ENCODE peak calls at places on chromosomes 11 and 22, in six cellular contexts. V, J, A, U, E and B are unnamed samples.
A peak's percentile ranks its signal among the peaks of the same experiment; 100 is the strongest.

GRCh38 chr11:108873938-108874337 is 209.1 kb downstream of the DDX10 start:
- DNase-seq in V (no peak), J (no peak), A (no peak), U (peak; percentile 79), E (no peak), B (no peak)

GRCh38 chr11:35951659-35952058 is 7.8 kb downstream of the LDLRAD3 start:
- DNase-seq in V (no peak), J (no peak), A (no peak), U (no peak), E (no peak), B (no peak)

GRCh38 chr22:19766506-19767426 is 6.2 kb downstream of the TBX1 start:
- DNase-seq in V (no peak), J (peak; percentile 61), A (peak; percentile 86), U (no peak), E (no peak), B (peak; percentile 53)

GRCh38 chr11:15707971-15708370 is 593.2 kb downstream of the INSC start:
- DNase-seq in V (peak; percentile 46), J (no peak), A (no peak), U (peak; percentile 48), E (no peak), B (no peak)

GRCh38 chr11:124079631-124080318 is 35.5 kb upstream of the VWA5A start:
- DNase-seq in V (no peak), J (no peak), A (no peak), U (no peak), E (no peak), B (no peak)

GRCh38 chr11:75242722-75243600 is 2.4 kb downstream of the TPBGL start:
- DNase-seq in V (no peak), J (no peak), A (no peak), U (no peak), E (no peak), B (no peak)

GRCh38 chr11:124445646-124446139 is at the start of gene OR8B8:
- DNase-seq in V (no peak), J (no peak), A (no peak), U (no peak), E (no peak), B (no peak)

GRCh38 chr22:43484227-43484626 is 72.4 kb downstream of the MPPED1 start:
- DNase-seq in V (no peak), J (no peak), A (no peak), U (no peak), E (no peak), B (no peak)

GRCh38 chr11:66745356-66746235 is 16.6 kb upstream of the SPTBN2 start:
- DNase-seq in V (no peak), J (peak; percentile 77), A (peak; percentile 77), U (no peak), E (no peak), B (no peak)

GRCh38 chr11:26556582-26556981 is 15.5 kb downstream of the MUC15 start:
- DNase-seq in V (no peak), J (no peak), A (no peak), U (no peak), E (no peak), B (no peak)

GRCh38 chr11:57203359-57203758 is 21.6 kb downstream of the LRRC55 start:
- DNase-seq in V (peak; percentile 71), J (no peak), A (no peak), U (no peak), E (peak; percentile 90), B (no peak)

GRCh38 chr11:33724644-33725035 is 11.6 kb downstream of the CD59 start:
- DNase-seq in V (peak; percentile 91), J (no peak), A (no peak), U (no peak), E (peak; percentile 78), B (no peak)

GRCh38 chr22:49693848-49694247 is 133.8 kb downstream of the BRD1 start:
- DNase-seq in V (no peak), J (no peak), A (no peak), U (no peak), E (no peak), B (no peak)

GRCh38 chr11:1557904-1558831 is 13.9 kb downstream of the DUSP8 start:
- DNase-seq in V (peak; percentile 82), J (no peak), A (peak; percentile 77), U (peak; percentile 70), E (peak; percentile 93), B (no peak)

GRCh38 chr11:73389134-73389525 is 12.9 kb downstream of the RELT start:
- DNase-seq in V (no peak), J (no peak), A (no peak), U (no peak), E (no peak), B (no peak)

GRCh38 chr22:20284471-20285086 is 16.5 kb upstream of the RTN4R start:
- DNase-seq in V (no peak), J (no peak), A (no peak), U (no peak), E (no peak), B (no peak)

GRCh38 chr11:119777940-119778339 is 48.9 kb upstream of the NECTIN1 start:
- DNase-seq in V (no peak), J (no peak), A (no peak), U (no peak), E (no peak), B (no peak)

GRCh38 chr11:6377902-6378694 is 12.2 kb upstream of the SMPD1 start:
- DNase-seq in V (no peak), J (no peak), A (no peak), U (no peak), E (no peak), B (no peak)

GRCh38 chr11:110376711-110377324 is 52.9 kb upstream of the FDX1 start:
- DNase-seq in V (peak; percentile 91), J (peak; percentile 49), A (peak; percentile 73), U (peak; percentile 90), E (peak; percentile 87), B (peak; percentile 61)

GRCh38 chr11:96199563-96200025 is 143.4 kb downstream of the MAML2 start:
- DNase-seq in V (peak; percentile 60), J (no peak), A (no peak), U (peak; percentile 84), E (no peak), B (no peak)

GRCh38 chr11:11382858-11383532 is 29.9 kb upstream of the CSNK2A3 start:
- DNase-seq in V (no peak), J (no peak), A (no peak), U (no peak), E (no peak), B (no peak)

GRCh38 chr11:77113382-77114088 is 10.9 kb downstream of the OMP start:
- DNase-seq in V (peak; percentile 52), J (peak; percentile 59), A (no peak), U (peak; percentile 45), E (no peak), B (peak; percentile 51)

GRCh38 chr22:49826603-49827306 is 918 bp downstream of the BRD1 start:
- DNase-seq in V (peak; percentile 53), J (peak; percentile 54), A (peak; percentile 80), U (peak; percentile 35), E (peak; percentile 82), B (peak; percentile 41)

DNA sequence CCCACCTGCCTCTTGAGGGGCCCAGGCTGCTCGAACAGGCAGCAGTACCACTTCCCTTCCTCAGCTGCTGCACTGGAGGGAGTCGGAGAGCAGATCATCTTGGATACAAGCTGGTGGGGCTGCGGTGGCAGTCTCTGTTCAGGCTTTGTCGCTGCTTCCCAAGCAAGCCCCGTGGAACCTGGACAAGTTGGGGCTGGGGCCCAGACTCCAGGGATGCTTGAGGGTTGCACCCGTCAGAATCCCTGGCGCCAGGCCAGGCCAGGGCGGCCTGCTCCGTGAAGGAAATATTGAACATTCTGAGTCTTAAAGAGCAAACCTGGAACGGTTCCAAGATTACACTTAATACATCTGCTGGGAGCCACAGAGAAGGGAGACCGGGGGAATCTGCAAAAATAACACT is 310.1 kb upstream of the SORL1-AS1 start:
- DNase-seq in V (peak; percentile 63), J (no peak), A (no peak), U (peak; percentile 54), E (no peak), B (no peak)
- TF ChIP-seq CTCF in V (peak; percentile 21), J (no peak), A (no peak), U (no peak), E (no peak), B (no peak)

GRCh38 chr11:102669664-102670063 is 35.9 kb downstream of the MMP27 start:
- DNase-seq in V (no peak), J (no peak), A (no peak), U (no peak), E (no peak), B (no peak)

GRCh38 chr11:102662607-102663006 is 37.5 kb upstream of the MMP20 start:
- DNase-seq in V (no peak), J (no peak), A (no peak), U (no peak), E (no peak), B (no peak)

GRCh38 chr11:102661040-102661439 is 35.9 kb upstream of the MMP20 start:
- DNase-seq in V (no peak), J (no peak), A (no peak), U (no peak), E (no peak), B (no peak)

GRCh38 chr11:102666331-102666957 is 39.1 kb downstream of the MMP27 start:
- DNase-seq in V (peak; percentile 67), J (peak; percentile 52), A (no peak), U (peak; percentile 61), E (no peak), B (no peak)

DNA sequence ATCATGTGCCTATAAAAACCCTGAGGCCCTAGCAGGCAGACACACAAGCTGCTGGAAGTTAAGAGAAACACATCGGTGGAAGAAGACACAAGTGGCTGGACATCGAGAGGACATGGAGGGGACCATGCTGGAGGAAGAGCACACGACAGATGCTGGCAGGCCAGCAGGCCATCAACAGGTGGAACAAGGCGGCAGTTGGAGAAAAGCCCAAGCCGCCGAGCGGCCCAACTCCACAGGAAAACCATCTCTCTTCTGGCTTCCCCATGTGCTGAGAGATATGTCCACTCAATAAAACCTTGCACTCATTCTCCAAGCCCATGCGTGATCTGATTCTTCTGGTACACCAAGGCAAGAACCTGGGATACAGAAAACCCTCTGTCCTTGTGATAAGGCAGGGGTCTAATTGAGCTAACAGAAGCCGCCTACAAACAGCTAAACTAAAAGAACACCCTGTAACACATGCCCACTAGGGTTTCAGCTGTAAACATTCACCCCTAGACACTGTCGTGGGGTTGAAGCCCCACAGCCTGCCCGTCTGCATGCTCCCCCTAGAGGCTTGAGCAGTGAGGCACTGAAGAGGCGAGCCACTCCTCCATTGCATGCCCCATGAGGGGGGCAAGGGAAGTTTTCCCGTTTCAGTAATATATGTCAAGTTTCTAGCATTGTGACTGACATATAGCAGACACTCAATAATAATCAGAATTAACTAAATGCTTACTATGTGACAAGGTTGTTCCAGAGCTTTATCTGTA is 39.0 kb upstream of the MMP20 start:
- DNase-seq in V (no peak), J (no peak), A (no peak), U (no peak), E (no peak), B (peak; percentile 12)
- TF ChIP-seq CTCF in V (peak; percentile 38), J (peak; percentile 49), A (no peak), U (peak; percentile 47), E (no peak), B (peak; percentile 34)

GRCh38 chr11:133265536-133265935 is 266.8 kb downstream of the OPCML start:
- DNase-seq in V (no peak), J (no peak), A (no peak), U (no peak), E (no peak), B (no peak)
- TF ChIP-seq CTCF in V (no peak), J (no peak), A (no peak), U (no peak), E (no peak), B (no peak)

GRCh38 chr22:32815059-32815458 is 13.6 kb downstream of the TIMP3 start:
- DNase-seq in V (no peak), J (no peak), A (no peak), U (no peak), E (peak; percentile 47), B (no peak)
- TF ChIP-seq CTCF in V (no peak), J (no peak), A (no peak), U (no peak), E (no peak), B (no peak)

GRCh38 chr11:69376155-69377028 is 82.4 kb downstream of the MYEOV start:
- DNase-seq in V (no peak), J (no peak), A (no peak), U (no peak), E (no peak), B (no peak)
- TF ChIP-seq CTCF in V (no peak), J (no peak), A (no peak), U (no peak), E (no peak), B (no peak)